ENCODE peak calls at places on chromosomes 2 and 18, in eight cellular contexts. I, F, K, G, E, W, Z and C are unnamed samples.

GRCh38 chr2:78407960-78408794 is 617.3 kb upstream of the REG3G start:
- DNase-seq in K (no peak), E (peak; percentile 18), F (no peak), W (no peak), I (no peak), G (no peak), Z (no peak), C (no peak)

GRCh38 chr18:33578371-33579146 is 540 bp downstream of the ASXL3 start:
- DNase-seq in Z (peak; percentile 47), K (peak; percentile 63), E (peak; percentile 71), F (no peak), I (no peak), G (no peak), W (no peak), C (no peak)

GRCh38 chr2:127650041-127650784 is 4.3 kb downstream of the GPR17 start:
- DNase-seq in K (no peak), G (no peak), F (no peak), W (no peak), I (no peak), E (peak; percentile 62), Z (no peak), C (no peak)

GRCh38 chr2:67142741-67143140 is 254.4 kb upstream of the ETAA1 start:
- DNase-seq in K (no peak), W (no peak), Z (no peak), E (no peak), F (no peak), G (no peak), I (no peak), C (no peak)

GRCh38 chr2:160062283-160063005 is at the start of gene PLA2R1:
- DNase-seq in K (peak; percentile 90), E (peak; percentile 82), G (peak; percentile 52), W (no peak), F (peak; percentile 39), I (peak; percentile 77), Z (peak; percentile 76), C (no peak)

GRCh38 chr2:86025976-86026743 is 79.5 kb downstream of the POLR1A start:
- DNase-seq in G (no peak), K (no peak), Z (no peak), I (no peak), E (no peak), W (no peak), F (no peak), C (no peak)

GRCh38 chr2:47513981-47514520 is 111.1 kb downstream of the MSH2 start:
- DNase-seq in F (no peak), I (no peak), Z (no peak), G (no peak), K (peak; percentile 55), E (no peak), W (no peak), C (no peak)

GRCh38 chr2:109171444-109172334 is 42.7 kb downstream of the SH3RF3 start:
- DNase-seq in I (peak; percentile 30), E (peak; percentile 73), F (no peak), Z (no peak), W (no peak), G (peak; percentile 69), K (no peak), C (no peak)

GRCh38 chr2:42449163-42450087 is 44.4 kb downstream of the KCNG3 start:
- DNase-seq in F (no peak), W (no peak), E (no peak), K (no peak), I (no peak), Z (no peak), G (no peak), C (no peak)

GRCh38 chr18:45686892-45687611 is 36.9 kb upstream of the SLC14A1 start:
- DNase-seq in I (no peak), Z (no peak), F (no peak), W (peak; percentile 18), E (no peak), G (no peak), K (peak; percentile 63), C (no peak)

GRCh38 chr2:117336496-117336895 is 478.0 kb upstream of the DDX18 start:
- DNase-seq in Z (no peak), W (no peak), F (no peak), E (no peak), G (no peak), I (no peak), K (no peak), C (no peak)
- H3K27ac ChIP-seq in Z (no peak overlapping the region), W (no peak overlapping the region), F (no peak overlapping the region), E (no peak overlapping the region), G (no peak overlapping the region), I (no peak overlapping the region), K (no peak overlapping the region), C (no peak overlapping the region)

DNA sequence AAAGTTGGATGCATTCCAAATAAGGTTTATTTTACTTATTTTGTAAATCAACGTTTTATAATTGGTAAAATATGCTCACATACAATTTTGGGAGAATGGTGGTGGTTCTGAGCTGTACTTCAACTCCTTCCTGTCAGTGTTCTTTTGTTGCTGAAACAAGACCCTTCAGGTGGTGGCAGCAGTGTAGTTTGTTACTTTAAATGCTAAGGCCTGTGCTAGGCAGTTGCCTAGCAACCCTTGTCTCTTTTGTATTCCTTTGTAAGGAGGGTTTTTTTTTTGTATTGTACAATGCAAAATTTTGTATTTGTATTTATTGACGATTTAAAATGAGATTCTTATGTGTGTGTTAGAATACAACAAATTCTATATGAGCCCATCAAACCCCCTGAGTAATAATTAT is 166.0 kb upstream of the FAM98A start:
- DNase-seq in I (no peak), Z (peak; percentile 77), F (no peak), E (no peak), G (no peak), K (peak; percentile 53), W (no peak), C (no peak)
- H3K27ac ChIP-seq in I (no peak overlapping the region), Z (no peak overlapping the region), F (no peak overlapping the region), E (no peak overlapping the region), G (no peak overlapping the region), K (peak overlapping the region; percentile 81), W (no peak overlapping the region), C (no peak overlapping the region)

DNA sequence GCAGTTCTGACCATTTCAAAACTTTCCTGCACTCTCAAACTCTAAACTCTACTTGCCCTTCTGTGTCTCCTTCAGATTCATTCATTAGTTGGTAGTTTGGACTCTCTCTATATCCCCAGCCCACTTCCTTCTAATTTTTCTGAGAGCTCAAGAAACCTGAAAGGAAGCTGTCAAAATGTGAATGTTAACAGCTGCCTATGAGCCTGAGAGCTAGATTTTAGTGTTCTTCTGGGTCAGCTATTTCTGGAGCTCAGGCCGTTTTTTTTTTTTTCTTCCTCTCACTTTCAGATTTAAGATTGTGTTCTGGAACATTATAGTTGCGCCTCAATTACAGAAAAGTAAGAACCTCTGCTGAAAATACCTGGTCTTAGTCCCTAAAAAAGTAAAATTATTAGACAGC is 73.1 kb downstream of the RTN4 start:
- DNase-seq in K (no peak), E (no peak), G (no peak), Z (no peak), W (no peak), F (no peak), I (no peak), C (no peak)
- H3K27ac ChIP-seq in K (no peak overlapping the region), E (peak overlapping the region; percentile 53), G (no peak overlapping the region), Z (peak overlapping the region; percentile 15), W (no peak overlapping the region), F (no peak overlapping the region), I (no peak overlapping the region), C (no peak overlapping the region)

GRCh38 chr18:68262697-68263293 is 452.1 kb downstream of the TMX3 start:
- DNase-seq in F (peak; percentile 83), W (no peak), I (peak; percentile 76), K (no peak), G (no peak), E (no peak), Z (no peak), C (peak; percentile 52)
- H3K27ac ChIP-seq in F (peak overlapping the region; percentile 98), W (no peak overlapping the region), I (no peak overlapping the region), K (no peak overlapping the region), G (no peak overlapping the region), E (no peak overlapping the region), Z (no peak overlapping the region), C (peak overlapping the region; percentile 92)

GRCh38 chr18:23575309-23575651 is 11.0 kb downstream of the NPC1 start:
- DNase-seq in G (no peak), W (no peak), F (no peak), K (no peak), Z (no peak), I (no peak), E (no peak), C (no peak)
- H3K27ac ChIP-seq in G (no peak overlapping the region), W (no peak overlapping the region), F (no peak overlapping the region), K (no peak overlapping the region), Z (peak overlapping the region; percentile 5), I (peak overlapping the region; percentile 44), E (peak overlapping the region; percentile 76), C (peak overlapping the region; percentile 61)

GRCh38 chr2:168732506-168732905 is 69.9 kb upstream of the NOSTRIN start:
- DNase-seq in E (no peak), W (no peak), G (no peak), I (no peak), Z (no peak), K (no peak), F (no peak), C (no peak)

GRCh38 chr2:168729455-168729854 is 73.0 kb upstream of the NOSTRIN start:
- DNase-seq in Z (no peak), F (no peak), K (no peak), I (no peak), G (no peak), E (no peak), W (no peak), C (no peak)

GRCh38 chr2:168731002-168731401 is 71.4 kb upstream of the NOSTRIN start:
- DNase-seq in E (no peak), Z (no peak), W (no peak), I (no peak), F (no peak), G (no peak), K (no peak), C (no peak)

GRCh38 chr2:168731550-168732128 is 70.8 kb upstream of the NOSTRIN start:
- DNase-seq in I (no peak), E (no peak), F (peak; percentile 24), W (no peak), Z (no peak), G (no peak), K (no peak), C (no peak)

DNA sequence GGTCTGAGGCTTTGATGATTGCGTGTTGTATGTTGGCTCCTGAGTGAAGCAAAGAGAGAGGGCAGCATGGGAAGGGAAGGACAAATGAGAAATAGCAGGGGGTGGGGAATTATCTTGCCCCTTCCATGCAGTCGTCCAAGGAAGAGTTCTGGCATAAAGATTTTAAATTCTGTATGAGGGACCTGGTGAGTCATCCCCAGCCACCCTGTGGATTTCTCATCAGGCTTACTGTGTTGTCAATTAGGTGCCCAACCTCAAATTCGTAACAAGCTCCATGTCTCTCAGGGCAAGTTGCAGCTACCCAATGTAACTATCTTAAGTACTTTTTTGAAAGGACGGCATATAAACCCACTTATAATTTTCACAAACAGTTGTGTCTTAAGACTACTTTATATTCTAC is 72.0 kb upstream of the NOSTRIN start:
- DNase-seq in E (no peak), K (peak; percentile 81), I (no peak), F (peak; percentile 14), Z (peak; percentile 42), G (no peak), W (no peak), C (no peak)
- H3K27ac ChIP-seq in E (no peak overlapping the region), K (no peak overlapping the region), I (no peak overlapping the region), F (no peak overlapping the region), Z (no peak overlapping the region), G (no peak overlapping the region), W (no peak overlapping the region), C (no peak overlapping the region)